ENCODE peak calls at places on chromosome 7, in four cellular contexts. V is HepG2, P is H1, A is K562. E is an unnamed sample.

GRCh38 chr7:100509213-100509612 is 25.5 kb downstream of the NYAP1 start:
- DNase-seq in A (no peak), P (no peak), V (no peak), E (no peak)

GRCh38 chr7:42254217-42254616 is 17.2 kb upstream of the GLI3 start:
- DNase-seq in A (no peak), V (no peak), P (no peak), E (no peak)

GRCh38 chr7:66099551-66100407 is 14.9 kb upstream of the CRCP start:
- DNase-seq in P (peak; percentile 66), A (peak; percentile 94), V (no peak), E (peak; percentile 54)

GRCh38 chr7:17043012-17043877 is 161.5 kb upstream of the AGR3 start:
- DNase-seq in V (no peak), P (no peak), A (no peak), E (no peak)

GRCh38 chr7:90111-91063 is 102.0 kb upstream of the FAM20C start:
- DNase-seq in V (no peak), P (peak; percentile 37), A (no peak), E (no peak)

GRCh38 chr7:47180268-47180826 is 401.6 kb downstream of the TNS3 start:
- DNase-seq in P (peak; percentile 68), V (peak; percentile 49), A (peak; percentile 70), E (peak; percentile 55)

GRCh38 chr7:82605247-82605864 is 161.8 kb upstream of the CACNA2D1 start:
- DNase-seq in A (peak; percentile 47), V (peak; percentile 6), P (no peak), E (peak; percentile 68)

GRCh38 chr7:3955751-3956696 is 655.0 kb downstream of the SDK1 start:
- DNase-seq in P (no peak), V (no peak), A (no peak), E (peak; percentile 43)

GRCh38 chr7:36278767-36279171 is 110.9 kb upstream of the ANLN start:
- DNase-seq in A (no peak), V (no peak), P (no peak), E (no peak)

GRCh38 chr7:86972072-86972471 is 87.4 kb downstream of the ELAPOR2 start:
- DNase-seq in V (no peak), A (no peak), P (no peak), E (no peak)

GRCh38 chr7:129686063-129686462 is 74.5 kb downstream of the NRF1 start:
- DNase-seq in V (no peak), P (no peak), A (no peak), E (no peak)

GRCh38 chr7:156158213-156158612 is 345.9 kb upstream of the SHH start:
- DNase-seq in V (no peak), P (no peak), A (no peak), E (no peak)

DNA sequence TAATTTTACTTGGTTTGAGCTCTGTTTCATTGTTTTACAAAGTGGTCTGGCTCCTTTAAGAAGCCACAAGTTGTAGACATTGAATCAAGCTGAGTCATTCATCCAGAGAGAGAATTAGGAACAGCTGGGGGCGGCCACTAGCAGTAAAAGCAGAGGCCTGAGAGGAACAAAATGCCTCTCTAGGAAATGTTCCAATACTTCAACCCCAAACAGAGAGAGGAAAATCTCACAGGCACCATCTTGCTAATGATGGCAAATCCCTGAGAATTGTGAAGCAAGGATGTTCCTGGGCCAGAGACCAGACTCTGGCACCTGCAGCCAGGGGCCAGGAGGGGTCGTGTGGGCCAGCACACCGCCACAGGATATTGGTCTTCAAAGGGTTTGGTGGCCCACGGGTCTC is 26.5 kb upstream of the TRIL start:
- DNase-seq in V (no peak), A (peak; percentile 10), P (no peak), E (no peak)
- TF ChIP-seq MAFK in V (no peak), A (peak; percentile 50), P (peak; percentile 84), E (peak; percentile 48)

GRCh38 chr7:151406051-151406875 is 3.6 kb downstream of the WDR86 start:
- DNase-seq in V (no peak), P (no peak), A (no peak), E (no peak)
- TF ChIP-seq JUN in V (no peak), P (no peak), A (no peak), E (no peak)

DNA sequence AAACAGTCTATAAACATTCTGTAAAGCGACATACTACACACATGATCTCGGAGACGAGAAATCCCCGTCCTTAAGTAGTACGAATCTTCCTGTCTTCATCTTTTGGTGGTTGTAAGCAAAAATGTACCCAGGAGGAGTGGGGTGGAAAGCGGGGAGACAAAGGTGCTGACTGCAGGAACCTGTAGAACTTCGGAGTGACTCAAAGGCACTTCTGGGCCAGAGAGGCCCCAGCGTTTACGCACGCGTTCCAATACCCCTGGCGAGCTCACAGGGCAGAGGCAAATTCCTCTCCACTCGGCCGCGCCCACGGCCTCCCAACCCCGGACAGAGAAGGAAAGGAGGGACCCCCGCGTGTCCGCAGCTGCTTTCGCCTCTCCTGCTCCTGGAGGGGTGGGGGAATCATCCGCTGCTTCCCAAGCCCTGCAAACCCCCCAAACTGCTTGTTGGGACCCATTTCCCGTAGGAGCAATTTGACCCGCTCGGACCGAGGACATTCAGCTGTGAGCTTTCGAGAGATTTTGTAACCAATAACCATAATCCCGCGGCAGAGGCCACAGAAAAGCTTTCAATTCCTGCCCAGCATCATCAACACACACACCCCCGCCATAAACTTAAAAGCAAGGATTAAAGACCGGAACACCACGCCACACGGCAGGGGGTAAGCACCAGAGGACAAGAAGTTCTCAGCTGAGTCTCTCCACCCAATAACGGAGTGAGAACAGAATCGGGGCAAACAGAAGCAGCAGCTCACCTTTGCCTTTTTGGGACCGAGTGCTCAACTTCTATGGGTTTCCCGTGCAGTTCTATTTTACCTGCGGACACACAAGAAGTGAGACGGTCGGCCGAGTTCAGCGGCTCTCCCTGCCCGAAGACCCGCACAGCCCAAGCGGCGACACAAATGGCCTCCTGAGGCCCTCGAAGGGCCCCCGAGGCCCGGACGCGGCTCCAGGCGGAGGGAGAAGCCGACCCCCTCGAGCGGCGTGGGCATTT is 2.3 kb downstream of the IGF2BP3 start:
- DNase-seq in A (peak; percentile 77), V (peak; percentile 56), P (peak; percentile 73), E (no peak)
- TF ChIP-seq MAFK in A (no peak), V (no peak), P (no peak), E (peak; percentile 15)

GRCh38 chr7:1283337-1283736 is 50.7 kb downstream of the UNCX start:
- DNase-seq in P (no peak), A (no peak), V (no peak), E (no peak)
- TF ChIP-seq JUN in P (no peak), A (no peak), V (no peak), E (no peak)

GRCh38 chr7:20330176-20330796 is 414 bp upstream of the ITGB8 start:
- DNase-seq in A (peak; percentile 73), V (peak; percentile 36), P (peak; percentile 80), E (peak; percentile 71)
- TF ChIP-seq MAFK in A (no peak), V (no peak), P (no peak), E (no peak)

GRCh38 chr7:44081266-44081748 is 1.0 kb downstream of the POLM start:
- DNase-seq in P (no peak), V (no peak), A (peak; percentile 87), E (no peak)
- TF ChIP-seq JUN in P (no peak), V (no peak), A (no peak), E (no peak)

DNA sequence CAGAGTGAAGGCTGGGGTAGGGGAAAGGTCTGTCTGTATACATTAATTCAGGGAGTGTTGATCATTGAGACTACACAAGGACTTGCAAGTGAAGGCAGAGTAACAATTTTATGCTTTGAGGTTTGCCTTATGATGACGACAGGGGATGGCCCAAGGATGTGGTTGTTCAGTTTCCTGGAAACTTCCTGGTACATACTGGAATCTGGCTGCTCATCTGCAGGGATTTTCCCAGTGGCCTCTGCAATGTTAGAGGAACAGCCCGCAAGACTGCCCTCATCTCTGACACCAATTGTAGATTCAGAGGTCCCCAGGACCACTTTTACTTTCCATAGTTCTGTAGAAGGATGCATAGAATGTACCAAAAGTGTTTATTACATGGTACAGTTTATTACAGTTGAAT is 189.6 kb downstream of the TMEM178B start:
- DNase-seq in P (no peak), A (no peak), V (no peak), E (no peak)
- TF ChIP-seq MAFK in P (no peak), A (no peak), V (no peak), E (no peak)

GRCh38 chr7:99126921-99127553 is 16.9 kb downstream of the SMURF1 start:
- DNase-seq in A (peak; percentile 76), P (no peak), V (no peak), E (no peak)
- TF ChIP-seq JUN in A (no peak), P (no peak), V (no peak), E (no peak)

GRCh38 chr7:90269163-90269562 is 24.2 kb downstream of the CFAP69 start:
- DNase-seq in P (no peak), A (no peak), V (no peak), E (no peak)

GRCh38 chr7:90270431-90271178 is 25.6 kb downstream of the CFAP69 start:
- DNase-seq in P (no peak), V (peak; percentile 25), A (no peak), E (no peak)

GRCh38 chr7:90262438-90262837 is 17.5 kb downstream of the CFAP69 start:
- DNase-seq in P (no peak), V (no peak), A (peak; percentile 30), E (peak; percentile 37)

GRCh38 chr7:90267263-90267858 is 22.4 kb downstream of the CFAP69 start:
- DNase-seq in A (no peak), P (no peak), V (peak; percentile 54), E (no peak)

GRCh38 chr7:90266808-90267207 is 21.8 kb downstream of the CFAP69 start:
- DNase-seq in P (no peak), A (no peak), V (no peak), E (no peak)
- TF ChIP-seq MAFK in P (no peak), A (no peak), V (no peak), E (no peak)

GRCh38 chr7:22985436-22985835 is 28.5 kb downstream of the HYCC1 start:
- DNase-seq in P (no peak), A (no peak), V (no peak), E (no peak)
- TF ChIP-seq JUN in P (no peak), A (no peak), V (no peak), E (no peak)

E was measured in A549.